ENCODE peak calls at places on chromosome 18, in eight cellular contexts. J is transverse colon; L is DND-41; Q is fibroblast of lung; U is BE2C; B is CD4-positive, alpha-beta T cell; I is kidney epithelial cell; H is colonic mucosa. M is an unnamed sample.
A peak's percentile ranks its signal among the peaks of the same experiment; 100 is the strongest.

GRCh38 chr18:26516964-26517363 is 31.4 kb downstream of the KCTD1 start:
- DNase-seq in H (no peak), Q (peak; percentile 55), U (peak; percentile 23), B (no peak), L (no peak), J (no peak), I (no peak), M (no peak)

GRCh38 chr18:32317651-32318050 is 127.8 kb downstream of the MEP1B start:
- DNase-seq in Q (peak; percentile 78), J (no peak), U (no peak), B (no peak), L (no peak), H (no peak), I (no peak), M (no peak)

GRCh38 chr18:53796042-53796729 is 428.3 kb downstream of the MBD2 start:
- DNase-seq in J (no peak), I (peak; percentile 65), B (no peak), L (no peak), Q (peak; percentile 91), U (no peak), H (peak; percentile 36), M (no peak)

GRCh38 chr18:72232611-72233010 is 311.5 kb downstream of the CBLN2 start:
- DNase-seq in J (no peak), I (no peak), Q (no peak), U (no peak), H (no peak), L (no peak), B (no peak), M (no peak)

GRCh38 chr18:79951545-79952456 is at the start of gene SLC66A2:
- DNase-seq in J (peak; percentile 96), H (peak; percentile 95), L (peak; percentile 92), Q (peak; percentile 79), U (peak; percentile 85), I (peak; percentile 26), B (peak; percentile 93), M (peak; percentile 96)

GRCh38 chr18:46152436-46152807 is 48.2 kb downstream of the HAUS1 start:
- DNase-seq in H (no peak), B (no peak), J (no peak), L (no peak), U (no peak), Q (peak; percentile 87), I (no peak), M (peak; percentile 30)

GRCh38 chr18:811192-812122 is 585 bp downstream of the YES1 start:
- DNase-seq in L (peak; percentile 33), H (peak; percentile 65), J (peak; percentile 56), U (no peak), B (no peak), I (no peak), Q (peak; percentile 19), M (no peak)

GRCh38 chr18:3281456-3282400 is 19.8 kb downstream of the MYL12B start:
- DNase-seq in L (no peak), I (no peak), U (no peak), J (no peak), H (no peak), B (no peak), Q (peak; percentile 72), M (no peak)

GRCh38 chr18:46343940-46344372 is 239.8 kb downstream of the HAUS1 start:
- DNase-seq in I (no peak), J (peak; percentile 38), L (peak; percentile 95), B (peak; percentile 57), U (no peak), Q (no peak), H (peak; percentile 24), M (no peak)

GRCh38 chr18:49491534-49491856 is 4.5 kb upstream of the C18orf32 start:
- DNase-seq in Q (no peak), I (no peak), B (no peak), J (no peak), H (no peak), L (no peak), U (no peak), M (no peak)

GRCh38 chr18:63905361-63905760 is 2.4 kb upstream of the SERPINB10 start:
- DNase-seq in J (no peak), H (no peak), U (no peak), I (no peak), L (no peak), Q (no peak), B (no peak), M (no peak)

DNA sequence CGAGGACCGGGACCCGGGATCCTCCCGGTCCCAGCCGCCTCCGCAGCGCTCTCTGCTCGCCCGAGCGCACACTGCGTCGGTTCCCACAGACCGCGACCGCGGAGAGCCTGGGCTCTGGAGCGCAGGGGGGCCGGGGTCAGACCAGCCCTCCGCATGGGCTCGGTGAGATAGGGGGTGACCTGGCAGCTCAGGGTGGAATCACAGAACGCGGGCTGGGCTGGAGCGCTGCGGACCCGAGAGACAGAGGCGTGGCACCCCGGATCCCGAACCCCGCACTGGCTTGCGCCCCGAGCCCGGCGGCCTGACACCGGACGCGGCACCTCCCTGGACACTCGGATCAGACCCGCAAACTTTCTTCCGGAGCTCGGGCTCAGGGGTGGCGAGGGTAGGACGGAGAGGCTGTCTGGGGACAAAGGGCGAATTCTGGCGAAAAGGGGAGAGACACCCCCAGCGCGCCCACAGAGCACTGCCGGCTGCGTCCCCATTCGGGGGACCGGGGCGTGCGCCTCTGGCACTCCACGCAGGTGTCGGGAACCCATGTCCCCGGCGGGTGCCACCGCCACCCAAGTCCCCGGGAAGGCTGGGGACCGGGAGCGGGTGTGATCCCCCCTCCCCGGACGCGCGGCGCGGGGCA is 582 bp downstream of the DIPK1C start:
- DNase-seq in Q (no peak), I (no peak), B (no peak), L (no peak), U (no peak), J (no peak), H (no peak), M (no peak)
- H3K27me3 ChIP-seq in Q (peaks cover 18% of the 10 kb centered on the region), I (peaks cover 48% of the 10 kb centered on the region), B (peaks cover 44% of the 10 kb centered on the region), L (peaks cover 5% of the 10 kb centered on the region), U (peaks cover 67% of the 10 kb centered on the region), J (peaks cover 67% of the 10 kb centered on the region), H (peaks cover 42% of the 10 kb centered on the region), M (peaks cover 62% of the 10 kb centered on the region)

GRCh38 chr18:38790303-38790702 is 1224.7 kb upstream of the CELF4 start:
- DNase-seq in H (no peak), Q (no peak), J (no peak), B (no peak), U (no peak), I (no peak), L (no peak), M (no peak)
- TF ChIP-seq CTCF in H (no peak), Q (no peak), J (no peak), B (no peak), U (no peak), I (peak; percentile 20), L (no peak), M (peak; percentile 30)

GRCh38 chr18:57353940-57354461 is 1.6 kb downstream of the ST8SIA3 start:
- DNase-seq in J (no peak), L (no peak), Q (peak; percentile 29), H (peak; percentile 23), I (peak; percentile 1), B (no peak), U (peak; percentile 54), M (peak; percentile 64)

GRCh38 chr18:57353137-57353939 is 981 bp downstream of the ST8SIA3 start:
- DNase-seq in L (no peak), I (no peak), Q (no peak), B (no peak), U (peak; percentile 87), J (no peak), H (no peak), M (peak; percentile 95)

GRCh38 chr18:57347784-57348183 is 4.6 kb upstream of the ST8SIA3 start:
- DNase-seq in U (no peak), J (no peak), Q (no peak), L (no peak), I (no peak), B (no peak), H (no peak), M (no peak)

GRCh38 chr18:57352761-57353136 is 392 bp downstream of the ST8SIA3 start:
- DNase-seq in I (no peak), Q (no peak), H (no peak), L (no peak), B (no peak), U (peak; percentile 54), J (no peak), M (peak; percentile 59)

GRCh38 chr18:57352271-57352701 is at the start of gene ST8SIA3:
- DNase-seq in Q (no peak), U (peak; percentile 28), J (no peak), H (no peak), I (no peak), B (no peak), L (no peak), M (peak; percentile 67)
- H3K27me3 ChIP-seq in Q (no peaks in the 10 kb centered on the region), U (no peaks in the 10 kb centered on the region), J (peaks cover 72% of the 10 kb centered on the region), H (peaks cover 13% of the 10 kb centered on the region), I (peaks cover 32% of the 10 kb centered on the region), B (peaks cover 58% of the 10 kb centered on the region), L (no peaks in the 10 kb centered on the region), M (no peaks in the 10 kb centered on the region)

GRCh38 chr18:6482198-6482977 is 67.7 kb upstream of the L3MBTL4 start:
- DNase-seq in L (no peak), I (peak; percentile 14), B (no peak), J (peak; percentile 41), Q (peak; percentile 53), H (peak; percentile 28), U (peak; percentile 37), M (peak; percentile 73)
- TF ChIP-seq CTCF in L (peak; percentile 32), I (peak; percentile 88), B (no peak), J (peak; percentile 55), Q (peak; percentile 75), H (peak; percentile 61), U (peak; percentile 40), M (peak; percentile 89)

M was measured in WERI-Rb-1.